ENCODE peak calls at places on chromosomes 16 and 17, in nine cellular contexts. P is endothelial cell, X is nephron progenitor cell, C is progenitor cell of endocrine pancreas, L is left ventricle myocardium inferior, H is fibroblast of pulmonary artery, G is WTC11, K is heart left ventricle, B is CD14-positive monocyte. E is an unnamed sample.

GRCh38 chr17:76740329-76741118 is 2.6 kb downstream of the MFSD11 start:
- DNase-seq in P (no peak), X (no peak), C (no peak), L (no peak), H (peak; percentile 60), G (no peak), K (peak; percentile 69), B (no peak), E (no peak)

GRCh38 chr17:69725125-69725524 is 310.6 kb downstream of the MAP2K6 start:
- DNase-seq in P (no peak), X (no peak), C (no peak), L (no peak), H (no peak), G (no peak), K (no peak), B (no peak), E (no peak)

GRCh38 chr17:9138161-9138717 is 116.9 kb downstream of the NTN1 start:
- DNase-seq in P (no peak), X (no peak), C (no peak), L (peak; percentile 70), H (no peak), G (no peak), K (peak; percentile 63), B (no peak), E (no peak)

GRCh38 chr16:27690604-27691003 is 140.7 kb downstream of the KATNIP start:
- DNase-seq in P (peak; percentile 36), X (peak; percentile 41), C (no peak), L (no peak), H (peak; percentile 30), G (peak; percentile 71), K (no peak), B (no peak), E (no peak)

GRCh38 chr17:15918661-15919259 is 26.2 kb upstream of the ADORA2B start:
- DNase-seq in P (no peak), X (no peak), C (no peak), L (peak; percentile 37), H (no peak), G (peak; percentile 3), K (peak; percentile 46), B (no peak), E (no peak)

GRCh38 chr16:53209489-53209888 is 154.7 kb downstream of the CHD9 start:
- DNase-seq in P (no peak), X (no peak), C (no peak), L (no peak), H (no peak), G (no peak), K (no peak), B (no peak), E (no peak)

GRCh38 chr17:73748521-73748920 is 104.3 kb upstream of the SDK2 start:
- DNase-seq in P (no peak), X (no peak), C (no peak), L (no peak), H (no peak), G (no peak), K (no peak), B (no peak), E (no peak)

GRCh38 chr16:78551487-78552085 is 452.1 kb downstream of the WWOX start:
- DNase-seq in P (no peak), X (no peak), C (no peak), L (no peak), H (no peak), G (peak; percentile 39), K (no peak), B (no peak), E (no peak)

GRCh38 chr16:4273858-4274291 is 1.1 kb upstream of the TFAP4 start:
- DNase-seq in P (peak; percentile 73), X (peak; percentile 57), C (no peak), L (peak; percentile 60), H (peak; percentile 75), G (peak; percentile 86), K (peak; percentile 69), B (no peak), E (peak; percentile 74)

GRCh38 chr16:4270091-4270490 is 2.7 kb downstream of the TFAP4 start:
- DNase-seq in P (no peak), X (no peak), C (no peak), L (no peak), H (no peak), G (no peak), K (no peak), B (no peak), E (no peak)

GRCh38 chr16:4272114-4272954 is 489 bp downstream of the TFAP4 start:
- DNase-seq in P (peak; percentile 46), X (peak; percentile 77), C (peak; percentile 34), L (peak; percentile 61), H (no peak), G (peak; percentile 44), K (peak; percentile 73), B (no peak), E (peak; percentile 55)

GRCh38 chr16:4270595-4270994 is 2.2 kb downstream of the TFAP4 start:
- DNase-seq in P (no peak), X (no peak), C (no peak), L (no peak), H (no peak), G (no peak), K (no peak), B (no peak), E (no peak)

DNA sequence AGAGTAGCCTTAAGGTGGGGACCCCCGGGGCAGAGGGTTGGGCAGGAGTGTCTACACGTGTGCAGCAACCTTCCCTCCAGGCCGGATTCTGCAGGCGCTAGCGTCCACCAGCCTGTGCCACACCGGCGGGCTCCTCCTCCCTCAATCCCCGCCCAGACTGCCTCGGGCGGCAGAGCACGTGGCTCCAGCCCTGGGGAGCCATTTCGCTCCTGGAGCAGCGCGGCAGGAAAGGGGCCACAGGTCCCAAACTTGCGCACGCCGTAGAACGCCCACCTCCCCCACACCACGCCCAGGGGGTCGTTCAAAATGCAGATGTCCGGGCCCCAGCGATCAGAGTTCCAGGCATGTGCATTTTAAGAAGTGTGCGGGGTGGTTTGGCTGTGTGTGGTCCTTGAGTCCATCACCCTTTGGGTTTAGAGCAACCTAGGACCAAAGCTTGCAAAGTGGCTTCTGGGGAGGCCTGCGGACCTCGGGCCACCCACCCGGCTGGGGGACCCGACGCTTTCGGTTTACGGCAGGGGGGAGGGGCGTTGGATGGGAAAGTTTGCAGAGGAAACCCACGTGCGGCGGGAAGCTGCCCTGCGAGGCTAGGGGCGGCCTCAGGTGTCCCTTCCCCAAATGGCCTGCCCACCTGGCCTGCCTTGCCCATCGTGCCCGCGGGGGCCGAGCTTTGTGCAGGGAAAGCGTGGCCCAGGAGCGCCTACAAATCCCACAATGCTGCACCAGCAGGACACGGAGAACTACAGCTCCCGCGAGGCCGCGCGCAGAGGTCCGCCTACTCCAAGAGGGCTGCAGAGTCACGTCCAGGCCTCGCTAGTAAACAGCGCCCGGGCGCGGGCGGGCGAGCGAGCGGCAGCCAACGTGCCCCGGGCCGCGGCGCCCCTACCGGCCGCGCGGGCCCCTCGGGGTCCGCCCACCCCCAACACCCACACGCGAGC is 1.4 kb downstream of the TFAP4 start:
- DNase-seq in P (peak; percentile 86), X (peak; percentile 89), C (peak; percentile 82), L (peak; percentile 95), H (peak; percentile 91), G (peak; percentile 94), K (peak; percentile 93), B (peak; percentile 87), E (peak; percentile 94)
- TF ChIP-seq CTCF in P (no peak), X (no peak), C (peak; percentile 49), L (peak; percentile 38), H (no peak), G (no peak), K (no peak), B (no peak), E (no peak)

GRCh38 chr17:48952904-48953303 is 8.3 kb upstream of the SNF8 start:
- DNase-seq in P (no peak), X (no peak), C (no peak), L (no peak), H (no peak), G (no peak), K (no peak), B (no peak), E (no peak)

GRCh38 chr17:48951572-48951971 is 6.9 kb upstream of the SNF8 start:
- DNase-seq in P (no peak), X (no peak), C (no peak), L (no peak), H (no peak), G (no peak), K (no peak), B (no peak), E (no peak)

GRCh38 chr17:48954300-48954755 is 9.7 kb upstream of the SNF8 start:
- DNase-seq in P (peak; percentile 54), X (peak; percentile 36), C (peak; percentile 19), L (no peak), H (peak; percentile 77), G (peak; percentile 68), K (no peak), B (no peak), E (peak; percentile 33)
- TF ChIP-seq CTCF in P (no peak), X (peak; percentile 39), C (peak; percentile 56), L (no peak), H (peak; percentile 84), G (no peak), K (no peak), B (no peak), E (no peak)

DNA sequence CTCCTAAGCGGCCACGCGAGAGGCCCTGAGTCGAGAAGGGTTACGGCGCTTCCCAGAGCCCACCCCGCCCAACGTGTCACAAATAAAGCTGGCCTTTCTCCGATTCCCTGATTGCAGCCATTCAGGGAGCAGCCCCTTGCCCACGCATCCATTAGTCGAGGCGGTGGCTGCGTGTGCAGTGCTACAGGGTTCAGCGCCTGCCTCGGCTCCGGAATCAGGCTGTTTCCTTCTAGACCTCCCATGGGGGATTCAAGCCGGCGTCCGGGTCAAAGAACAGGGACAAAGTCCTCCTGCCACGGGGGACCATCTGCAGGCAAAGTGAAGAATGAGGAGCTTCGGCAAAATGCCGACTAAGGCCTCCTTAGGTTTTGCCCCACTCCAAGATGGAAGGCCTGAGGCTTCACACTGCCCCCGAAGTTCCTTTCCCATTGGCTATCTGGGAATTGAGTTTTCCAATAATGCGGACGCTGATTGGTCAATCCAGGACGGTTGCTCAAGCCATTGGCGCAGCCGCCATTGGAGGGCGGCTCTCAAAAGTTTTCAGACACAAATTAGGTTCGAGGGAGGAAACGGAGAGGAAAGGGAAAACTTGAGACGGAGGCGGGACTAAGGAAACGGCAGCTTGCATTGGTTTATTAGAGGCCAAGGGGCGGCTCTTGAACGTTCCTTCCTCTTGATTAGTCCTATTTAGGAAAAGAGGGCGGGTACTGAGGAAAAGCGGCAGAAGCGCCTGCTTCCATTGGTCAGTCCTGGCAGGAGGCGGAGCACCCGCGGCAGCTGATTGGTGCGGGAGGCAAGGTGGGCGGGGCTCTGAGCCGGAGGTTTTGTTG is 430 bp upstream of the KATNB1 start:
- DNase-seq in P (peak; percentile 97), X (peak; percentile 99), C (peak; percentile 97), L (peak; percentile 98), H (peak; percentile 100), G (peak; percentile 100), K (peak; percentile 98), B (peak; percentile 99), E (peak; percentile 99)
- TF ChIP-seq CTCF in P (no peak), X (no peak), C (no peak), L (no peak), H (no peak), G (no peak), K (no peak), B (no peak), E (no peak)

DNA sequence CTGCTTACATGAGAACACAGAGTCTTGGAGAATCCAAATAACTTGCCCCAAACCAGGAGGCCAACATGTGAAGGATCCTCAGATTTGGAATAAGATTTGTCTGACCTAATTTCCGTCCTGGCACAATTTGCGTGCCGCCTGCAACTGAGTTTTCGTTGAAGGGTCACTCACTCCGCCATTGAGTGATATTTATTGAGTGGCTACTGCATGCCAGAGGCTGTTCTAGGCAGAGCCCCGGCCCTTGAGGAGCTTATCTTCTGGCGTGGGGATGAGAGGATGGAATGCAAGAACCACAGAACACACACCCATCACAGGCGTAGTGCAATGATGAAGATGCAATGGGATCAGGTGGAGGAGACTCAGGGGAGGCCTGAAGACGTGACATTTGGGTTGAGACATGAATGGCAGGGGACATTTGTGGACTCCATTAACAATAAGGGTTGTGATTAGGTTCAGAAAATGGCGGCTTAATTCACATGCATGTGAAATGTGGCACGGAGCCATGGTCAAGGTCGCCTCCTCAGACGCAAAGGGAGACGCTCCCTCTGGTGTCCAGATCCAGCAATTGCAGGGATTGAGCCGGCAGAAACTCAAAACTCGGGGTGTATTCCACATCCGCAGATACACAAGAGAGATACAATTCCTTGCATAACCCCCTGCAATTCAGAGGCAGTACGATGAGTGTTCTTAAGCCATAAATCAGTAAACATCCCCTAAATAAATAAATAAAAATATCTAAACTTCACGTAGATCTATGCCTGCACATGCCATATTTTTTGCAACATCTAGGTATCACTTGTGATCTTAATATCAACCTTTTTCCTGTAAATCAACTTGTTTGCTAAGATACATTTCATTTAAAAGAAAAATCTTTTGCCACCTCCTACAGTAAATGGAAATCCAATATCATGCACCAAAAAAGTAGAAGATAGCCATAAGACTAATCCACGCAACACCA is 57.9 kb upstream of the CACNG4 start:
- DNase-seq in P (peak; percentile 69), X (peak; percentile 76), C (peak; percentile 52), L (peak; percentile 72), H (peak; percentile 88), G (peak; percentile 81), K (peak; percentile 72), B (no peak), E (peak; percentile 84)
- TF ChIP-seq CTCF in P (peak; percentile 93), X (peak; percentile 87), C (peak; percentile 90), L (peak; percentile 91), H (peak; percentile 97), G (peak; percentile 86), K (peak; percentile 89), B (peak; percentile 89), E (peak; percentile 91)

E was measured in glutamatergic neuron.